ENCODE peak calls at places on chromosomes 7 and 10, in eight cellular contexts. J is PC-3, C is lower lobe of right lung, P is left ventricle myocardium inferior, T is thoracic aorta, H is GM23248, O is stomach, N is H1. A is an unnamed sample.

GRCh38 chr10:91682912-91683311 is 50.0 kb upstream of the PPP1R3C start:
- DNase-seq in J (no peak), C (no peak), P (no peak), T (no peak), H (peak; percentile 43), O (no peak), N (no peak), A (no peak)

GRCh38 chr10:24894728-24895127 is 57.7 kb downstream of the PRTFDC1 start:
- DNase-seq in J (no peak), C (no peak), P (no peak), T (no peak), H (no peak), O (no peak), N (no peak), A (no peak)

GRCh38 chr10:75592014-75592842 is 160.8 kb downstream of the LRMDA start:
- DNase-seq in J (no peak), C (no peak), P (no peak), T (no peak), H (no peak), O (no peak), N (no peak), A (no peak)

GRCh38 chr10:75009426-75009825 is 102.0 kb upstream of the SAMD8 start:
- DNase-seq in J (no peak), C (no peak), P (no peak), T (no peak), H (no peak), O (no peak), N (no peak), A (no peak)

GRCh38 chr10:88886557-88886956 is 6.5 kb downstream of the STAMBPL1 start:
- DNase-seq in J (no peak), C (no peak), P (no peak), T (no peak), H (no peak), O (no peak), N (no peak), A (no peak)

GRCh38 chr7:42192851-42193456 is 44.1 kb downstream of the GLI3 start:
- DNase-seq in J (no peak), C (no peak), P (no peak), T (no peak), H (no peak), O (no peak), N (peak; percentile 23), A (no peak)

GRCh38 chr7:1087952-1088920 is at the start of gene GPER1:
- DNase-seq in J (peak; percentile 67), C (peak; percentile 71), P (peak; percentile 58), T (peak; percentile 25), H (peak; percentile 83), O (peak; percentile 88), N (no peak), A (no peak)

GRCh38 chr7:157465597-157466348 is 129.0 kb downstream of the DNAJB6 start:
- DNase-seq in J (no peak), C (peak; percentile 20), P (no peak), T (no peak), H (no peak), O (peak; percentile 24), N (no peak), A (no peak)

GRCh38 chr7:27641576-27642230 is 21.0 kb downstream of the HIBADH start:
- DNase-seq in J (peak; percentile 30), C (no peak), P (no peak), T (no peak), H (peak; percentile 38), O (no peak), N (no peak), A (no peak)

GRCh38 chr7:730501-731439 is 3.7 kb upstream of the PRKAR1B start:
- DNase-seq in J (no peak), C (peak; percentile 25), P (no peak), T (no peak), H (peak; percentile 19), O (no peak), N (no peak), A (peak; percentile 38)

GRCh38 chr7:52634996-52635395 is 400.4 kb upstream of the POM121L12 start:
- DNase-seq in J (peak; percentile 14), C (no peak), P (no peak), T (no peak), H (no peak), O (no peak), N (no peak), A (no peak)

GRCh38 chr7:54392935-54393334 is 149.2 kb upstream of the VSTM2A start:
- DNase-seq in J (no peak), C (no peak), P (no peak), T (no peak), H (no peak), O (no peak), N (no peak), A (no peak)

GRCh38 chr10:51700228-51700835 is 937 bp upstream of the CSTF2T start:
- DNase-seq in J (peak; percentile 60), C (no peak), P (no peak), T (no peak), H (peak; percentile 5), O (peak; percentile 40), N (no peak), A (no peak)

GRCh38 chr10:59688921-59689351 is 20.7 kb downstream of the SLC16A9 start:
- DNase-seq in J (peak; percentile 100), C (no peak), P (no peak), T (no peak), H (no peak), O (no peak), N (no peak), A (no peak)

GRCh38 chr10:34492081-34492480 is 323.0 kb downstream of the PARD3 start:
- DNase-seq in J (peak; percentile 94), C (no peak), P (no peak), T (no peak), H (no peak), O (no peak), N (no peak), A (peak; percentile 76)

GRCh38 chr10:93993414-93993781 is 333 bp upstream of the PLCE1 start:
- DNase-seq in J (no peak), C (no peak), P (no peak), T (no peak), H (no peak), O (no peak), N (no peak), A (no peak)

GRCh38 chr7:44748948-44749731 is 493 bp downstream of the ZMIZ2 start:
- DNase-seq in J (no peak), C (no peak), P (no peak), T (no peak), H (peak; percentile 53), O (no peak), N (no peak), A (no peak)

GRCh38 chr7:105724688-105725087 is 143.4 kb upstream of the EFCAB10 start:
- DNase-seq in J (no peak), C (no peak), P (no peak), T (no peak), H (no peak), O (no peak), N (no peak), A (no peak)

GRCh38 chr7:105723582-105723981 is 142.3 kb upstream of the EFCAB10 start:
- DNase-seq in J (no peak), C (no peak), P (no peak), T (no peak), H (no peak), O (no peak), N (no peak), A (no peak)

DNA sequence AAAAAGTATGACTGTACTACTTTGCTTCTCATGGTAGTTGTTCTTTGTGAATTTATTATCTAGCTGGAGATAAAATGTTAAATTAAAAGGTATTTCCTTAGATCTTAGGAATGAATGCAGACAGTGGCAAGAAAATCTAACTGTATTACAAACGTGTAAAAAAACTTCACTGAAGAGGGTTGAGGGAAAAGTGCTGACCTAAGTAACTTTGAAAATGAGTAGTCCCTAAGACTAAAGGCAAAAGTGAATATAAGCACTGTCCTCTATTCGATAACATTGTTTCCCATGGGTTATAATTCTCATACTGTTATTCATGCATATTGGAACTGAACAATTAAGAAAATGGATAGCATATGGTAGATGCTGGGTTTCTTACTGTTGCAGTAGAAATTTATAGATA is 146.7 kb upstream of the EFCAB10 start:
- DNase-seq in J (no peak), C (no peak), P (no peak), T (no peak), H (no peak), O (no peak), N (no peak), A (no peak)
- H3K27ac ChIP-seq in J (no peak overlapping the region), C (no peak overlapping the region), P (no peak overlapping the region), T (no peak overlapping the region), H (no peak overlapping the region), O (no peak overlapping the region), N (no peak overlapping the region), A (no peak overlapping the region)

GRCh38 chr10:73810358-73810734 is 1.1 kb downstream of the NDST2 start:
- DNase-seq in J (no peak), C (no peak), P (no peak), T (no peak), H (peak; percentile 62), O (no peak), N (no peak), A (no peak)
- H3K36me3 ChIP-seq in J (peaks cover 38% of the 10 kb centered on the region), C (peaks cover 55% of the 10 kb centered on the region), P (peaks cover 45% of the 10 kb centered on the region), T (peaks cover 54% of the 10 kb centered on the region), H (peaks cover 19% of the 10 kb centered on the region), O (peaks cover 42% of the 10 kb centered on the region), N (peaks cover 12% of the 10 kb centered on the region), A (peaks cover 37% of the 10 kb centered on the region)

DNA sequence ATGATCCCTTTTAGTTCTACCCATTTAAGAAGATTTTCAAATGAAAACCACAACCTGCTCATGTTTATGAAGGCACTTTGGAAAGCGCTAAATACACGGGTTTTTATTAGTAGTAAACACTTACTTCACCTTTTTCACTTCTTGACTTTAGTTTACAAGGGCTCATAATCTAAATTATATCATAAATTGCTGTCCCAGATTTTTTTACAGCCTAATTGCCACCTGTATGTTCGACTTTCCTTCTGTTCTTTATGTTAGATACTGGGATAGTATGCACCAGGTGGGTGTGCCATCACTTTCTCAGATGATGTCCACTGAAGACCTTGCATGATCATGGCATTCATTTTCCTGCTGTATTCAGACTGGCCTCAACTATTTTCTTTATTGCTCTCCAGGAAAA is 22.5 kb downstream of the CFTR start:
- DNase-seq in J (no peak), C (no peak), P (no peak), T (no peak), H (no peak), O (no peak), N (no peak), A (no peak)
- H3K27ac ChIP-seq in J (no peak overlapping the region), C (no peak overlapping the region), P (no peak overlapping the region), T (no peak overlapping the region), H (no peak overlapping the region), O (no peak overlapping the region), N (no peak overlapping the region), A (no peak overlapping the region)

GRCh38 chr10:113446739-113447138 is 106.1 kb upstream of the HABP2 start:
- DNase-seq in J (no peak), C (no peak), P (no peak), T (no peak), H (no peak), O (no peak), N (no peak), A (no peak)
- H3K36me3 ChIP-seq in J (no peaks in the 10 kb centered on the region), C (no peaks in the 10 kb centered on the region), P (no peaks in the 10 kb centered on the region), T (no peaks in the 10 kb centered on the region), H (no peaks in the 10 kb centered on the region), O (no peaks in the 10 kb centered on the region), N (no peaks in the 10 kb centered on the region), A (no peaks in the 10 kb centered on the region)

DNA sequence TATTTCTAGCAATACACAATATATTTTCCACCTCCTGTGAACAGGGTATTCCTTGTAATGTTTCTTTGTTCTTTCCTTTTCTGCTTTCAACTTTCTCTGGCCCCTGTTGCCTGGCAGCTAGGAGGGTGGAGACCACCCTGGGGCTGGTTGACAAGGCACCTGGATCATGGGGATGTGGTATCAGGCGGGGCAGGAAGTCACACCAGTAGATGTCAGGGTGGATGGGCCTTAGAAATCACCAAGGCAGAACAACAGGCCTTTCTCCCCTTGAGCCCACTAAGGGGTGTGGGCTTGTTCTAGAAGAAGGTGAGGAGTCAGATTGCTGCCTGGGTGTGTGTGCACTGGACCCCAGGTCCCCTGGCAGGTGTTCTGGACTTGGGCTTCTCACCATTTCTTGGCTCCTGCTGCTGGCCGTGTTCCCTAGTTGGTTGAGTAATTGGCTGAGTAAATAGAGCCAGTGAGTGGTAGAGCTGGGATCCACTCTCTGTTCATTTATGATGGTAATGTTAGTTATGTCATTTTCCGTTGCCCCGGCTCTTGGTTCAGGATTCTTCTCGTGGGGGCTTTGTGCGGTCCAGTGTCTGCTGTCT is 24.9 kb downstream of the ZNF783 start:
- DNase-seq in J (peak; percentile 81), C (no peak), P (no peak), T (no peak), H (peak; percentile 39), O (peak; percentile 55), N (no peak), A (no peak)
- H3K27ac ChIP-seq in J (peak overlapping the region; percentile 49), C (no peak overlapping the region), P (no peak overlapping the region), T (no peak overlapping the region), H (no peak overlapping the region), O (no peak overlapping the region), N (no peak overlapping the region), A (no peak overlapping the region)